ENCODE peak calls at places on chromosome 1, in nine cellular contexts. U is naive B cell; W is dorsolateral prefrontal cortex; C is CD4-positive, alpha-beta T cell; Q is KBM-7; P is ELF-1; B is foreskin fibroblast; H is activated naive CD4-positive, alpha-beta T cell; V is adipocyte. S is an unnamed sample.

GRCh38 chr1:110233861-110234260 is 23.7 kb downstream of the KCNC4 start:
- DNase-seq in B (no peak), P (no peak), W (no peak), V (no peak), H (no peak), U (no peak), Q (no peak), C (no peak), S (no peak)

GRCh38 chr1:201982082-201982922 is at the start of gene RNPEP:
- DNase-seq in P (peak), C (peak), U (peak), H (peak), W (peak), B (peak), V (peak), Q (peak), S (peak)

GRCh38 chr1:183810172-183810571 is 5.3 kb downstream of the RGL1 start:
- DNase-seq in C (no peak), V (no peak), Q (no peak), B (no peak), H (no peak), P (no peak), W (no peak), U (no peak), S (no peak)

GRCh38 chr1:201876148-201876547 is 12.6 kb upstream of the SHISA4 start:
- DNase-seq in C (no peak), U (no peak), Q (no peak), H (no peak), V (peak), W (no peak), B (no peak), P (no peak), S (no peak)

GRCh38 chr1:52668711-52669110 is 29.4 kb downstream of the COA7 start:
- DNase-seq in H (no peak), B (peak), V (peak), C (no peak), P (no peak), U (no peak), W (no peak), Q (no peak), S (no peak)

GRCh38 chr1:51552929-51553807 is 34.1 kb upstream of the EPS15 start:
- DNase-seq in H (no peak), W (no peak), P (no peak), Q (no peak), U (no peak), B (no peak), V (no peak), C (no peak), S (no peak)

GRCh38 chr1:1204998-1205768 is 1.2 kb downstream of the TNFRSF18 start:
- DNase-seq in H (no peak), C (no peak), V (no peak), P (no peak), Q (no peak), U (no peak), B (no peak), W (no peak), S (no peak)

GRCh38 chr1:201640624-201641023 is 101.7 kb downstream of the NAV1 start:
- DNase-seq in C (no peak), U (no peak), W (no peak), B (peak), P (no peak), V (peak), H (no peak), Q (no peak), S (no peak)

GRCh38 chr1:207937204-207937603 is 26.3 kb upstream of the CD34 start:
- DNase-seq in P (no peak), C (no peak), Q (no peak), B (no peak), U (no peak), H (no peak), V (no peak), W (no peak), S (no peak)

GRCh38 chr1:198529414-198529813 is 11.1 kb downstream of the ATP6V1G3 start:
- DNase-seq in C (no peak), U (no peak), P (no peak), H (no peak), Q (no peak), B (peak), W (no peak), V (peak), S (no peak)

GRCh38 chr1:228077565-228078330 is 4.8 kb upstream of the ARF1 start:
- DNase-seq in Q (no peak), C (no peak), V (no peak), P (no peak), W (no peak), U (no peak), B (no peak), H (no peak), S (no peak)

GRCh38 chr1:229150518-229150917 is 120.4 kb upstream of the RAB4A start:
- DNase-seq in V (no peak), H (no peak), C (no peak), Q (no peak), U (no peak), W (no peak), P (peak), B (no peak), S (no peak)

GRCh38 chr1:76006234-76006633 is 68.3 kb upstream of the ST6GALNAC3 start:
- DNase-seq in Q (no peak), B (peak), P (no peak), U (no peak), C (no peak), W (no peak), V (peak), H (no peak), S (no peak)

GRCh38 chr1:198849108-198849507 is 210.3 kb downstream of the PTPRC start:
- DNase-seq in P (no peak), U (no peak), W (no peak), B (no peak), H (no peak), V (no peak), Q (no peak), C (no peak), S (no peak)

GRCh38 chr1:230120289-230120948 is 53.4 kb downstream of the GALNT2 start:
- DNase-seq in Q (no peak), W (no peak), C (no peak), U (no peak), H (no peak), V (no peak), B (no peak), P (peak), S (no peak)

GRCh38 chr1:95699274-95699953 is 465.4 kb downstream of the RWDD3 start:
- DNase-seq in V (no peak), U (no peak), H (no peak), C (no peak), B (no peak), P (no peak), W (no peak), Q (no peak), S (no peak)

GRCh38 chr1:41523981-41524675 is 39.6 kb upstream of the EDN2 start:
- DNase-seq in H (no peak), W (no peak), Q (no peak), V (no peak), C (no peak), B (no peak), P (no peak), U (no peak), S (no peak)

GRCh38 chr1:182643699-182644098 is 39.5 kb upstream of the RGS16 start:
- DNase-seq in H (no peak), Q (peak), B (no peak), V (no peak), P (no peak), U (no peak), C (no peak), W (no peak), S (no peak)

GRCh38 chr1:54172614-54173312 is 20.0 kb upstream of the CDCP2 start:
- DNase-seq in P (no peak), V (no peak), W (peak), Q (no peak), C (no peak), H (no peak), B (peak), U (no peak), S (no peak)

GRCh38 chr1:161481624-161482392 is 23.4 kb upstream of the FCGR2A start:
- DNase-seq in B (no peak), C (no peak), Q (no peak), W (no peak), H (no peak), V (no peak), U (no peak), P (no peak), S (no peak)